ENCODE peak calls at places on chromosomes 7 and 10, in five cellular contexts. Q, P, Y, W and F are unnamed samples.

GRCh38 chr7:94265456-94265855 is 129.2 kb upstream of the COL1A2 start:
- DNase-seq in Q (no peak), P (no peak), Y (no peak), W (no peak), F (no peak)

GRCh38 chr7:132666076-132666775 is 90.0 kb upstream of the PLXNA4 start:
- DNase-seq in Q (no peak), P (peak), Y (no peak), W (no peak), F (no peak)

GRCh38 chr10:14564268-14564744 is 210.4 kb downstream of the FAM107B start:
- DNase-seq in Q (no peak), P (no peak), Y (no peak), W (no peak), F (no peak)

GRCh38 chr10:103626178-103626577 is 132.7 kb downstream of the NEURL1 start:
- DNase-seq in Q (no peak), P (no peak), Y (no peak), W (no peak), F (no peak)

GRCh38 chr10:3825862-3826351 is 40.9 kb upstream of the KLF6 start:
- DNase-seq in Q (no peak), P (no peak), Y (no peak), W (no peak), F (no peak)

GRCh38 chr10:31288001-31288400 is 31.0 kb upstream of the ZEB1 start:
- DNase-seq in Q (no peak), P (no peak), Y (no peak), W (no peak), F (no peak)

GRCh38 chr7:48041665-48041995 is 6.3 kb downstream of the C7orf57 start:
- DNase-seq in Q (no peak), P (peak), Y (no peak), W (no peak), F (no peak)

GRCh38 chr10:95790982-95791381 is 35.0 kb downstream of the ENTPD1 start:
- DNase-seq in Q (no peak), P (no peak), Y (no peak), W (no peak), F (no peak)

GRCh38 chr10:73501651-73502050 is 5.8 kb upstream of the PPP3CB start:
- DNase-seq in Q (no peak), P (peak), Y (no peak), W (no peak), F (no peak)

GRCh38 chr7:75938921-75939320 is 24.0 kb downstream of the POR start:
- DNase-seq in Q (no peak), P (no peak), Y (no peak), W (no peak), F (no peak)

GRCh38 chr7:44380831-44381493 is 55.6 kb upstream of the CAMK2B start:
- DNase-seq in Q (no peak), P (peak), Y (no peak), W (no peak), F (no peak)
- TF ChIP-seq POLR2A in Q (no peak), P (no peak), Y (no peak), W (no peak), F (no peak)

DNA sequence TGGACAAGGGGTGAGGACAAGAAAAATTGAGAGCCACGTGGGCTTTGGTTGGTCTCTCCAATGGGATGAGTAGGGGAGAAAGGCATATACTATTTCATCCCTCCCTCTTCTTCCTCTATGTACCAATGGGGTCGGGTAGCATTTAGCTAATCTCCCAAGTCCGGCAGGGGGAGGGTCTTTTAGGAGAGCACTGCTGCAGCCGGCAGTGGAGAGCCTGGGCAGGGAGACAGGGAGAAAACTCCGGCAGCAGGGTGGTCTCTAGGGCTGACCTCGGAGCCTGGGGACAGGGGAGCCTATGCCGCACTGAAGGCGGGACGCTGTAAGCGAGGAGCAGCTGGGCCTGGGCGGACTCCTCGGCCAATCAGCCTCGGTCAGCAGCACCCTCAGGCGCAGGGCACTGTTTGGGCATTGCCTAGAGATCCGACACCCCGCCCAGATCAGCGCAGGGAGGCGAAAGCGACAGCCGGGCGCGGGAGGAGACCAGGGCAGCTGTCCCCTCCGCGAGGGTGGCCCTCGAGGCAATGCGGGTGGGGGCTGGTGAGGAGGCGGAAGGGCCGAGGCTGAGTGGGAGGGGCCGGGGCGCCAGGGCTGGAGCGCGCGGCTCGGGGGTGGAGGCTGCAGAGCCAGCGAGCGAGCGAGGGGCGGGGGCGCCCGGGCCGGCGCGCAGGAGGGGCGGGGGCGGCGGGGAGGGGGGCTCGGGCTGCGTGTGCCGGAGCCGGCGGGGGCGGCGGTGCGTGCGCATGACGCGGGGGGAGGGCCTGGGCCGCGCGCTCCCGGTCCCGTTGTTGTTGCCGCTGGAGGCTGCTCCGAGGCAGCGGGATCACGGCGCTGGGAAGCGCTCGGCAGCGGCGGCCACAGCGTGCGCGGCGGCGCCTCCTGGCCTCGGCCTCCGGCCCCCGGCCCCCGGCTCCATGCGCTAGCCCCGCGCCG is at the start of gene AGAP3:
- DNase-seq in Q (peak), P (peak), Y (peak), W (peak), F (peak)
- TF ChIP-seq POLR2A in Q (peak), P (peak), Y (peak), W (peak), F (peak)

DNA sequence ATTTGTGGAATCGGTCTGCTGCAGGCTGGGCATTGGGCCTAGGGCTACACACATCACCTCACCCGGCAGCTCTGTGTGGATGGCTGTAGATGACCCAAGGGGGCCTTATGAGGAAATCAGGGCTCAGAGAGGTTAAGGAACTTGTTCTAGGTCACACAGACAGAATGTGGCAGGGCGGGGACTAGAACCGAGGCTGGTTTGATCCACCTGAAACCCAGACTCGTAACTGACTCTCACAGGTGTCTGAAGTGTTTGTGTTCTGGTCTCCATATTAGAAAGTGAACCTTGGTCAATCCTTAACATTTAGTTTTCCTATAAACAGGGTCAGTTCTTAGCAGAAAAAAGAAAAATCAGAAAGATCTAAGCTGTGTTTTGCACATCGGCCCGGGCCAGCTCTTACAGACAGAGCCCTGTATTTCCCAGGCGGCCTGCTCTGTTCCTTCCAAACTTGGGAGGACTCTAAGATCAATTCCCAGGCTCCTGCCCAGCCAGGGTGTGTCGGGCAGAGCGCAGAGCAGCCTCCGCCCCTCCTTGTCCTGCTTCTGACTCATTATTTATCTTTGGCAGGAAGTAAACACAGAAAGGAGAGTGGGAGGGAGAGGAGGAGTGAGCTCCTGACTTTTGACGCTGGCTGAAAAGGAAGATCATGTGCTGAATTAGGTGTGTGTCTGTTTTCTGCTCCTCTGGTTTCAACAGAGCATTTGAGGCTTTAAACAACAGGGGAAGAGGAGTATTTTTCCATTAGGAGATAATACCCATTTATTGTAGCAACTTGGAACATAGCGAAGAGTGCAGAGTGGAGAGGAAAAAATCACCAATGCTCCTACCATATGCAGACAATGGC is 74.1 kb downstream of the TACC2 start:
- DNase-seq in Q (peak), P (peak), Y (peak), W (peak), F (peak)
- TF ChIP-seq POLR2A in Q (no peak), P (no peak), Y (peak), W (peak), F (no peak)

GRCh38 chr7:101165075-101165957 is at the start of gene VGF:
- DNase-seq in Q (peak), P (peak), Y (peak), W (peak), F (peak)
- TF ChIP-seq POLR2A in Q (no peak), P (no peak), Y (no peak), W (no peak), F (no peak)